ENCODE peak calls at places on chromosomes 3 and 15, in ten cellular contexts. Z is mesothelial cell of epicardium, V is left ventricle myocardium inferior, E is OCI-LY7, M is fibroblast of mammary gland, T is RWPE1, S is astrocyte of the spinal cord, F is GM12878, N is cardiac fibroblast, W is tibial nerve. I is an unnamed sample.

GRCh38 chr3:8110966-8111798 is 390.4 kb upstream of the LMCD1 start:
- DNase-seq in Z (no peak), V (no peak), E (peak), M (peak), T (peak), S (peak), F (peak), N (peak), W (peak), I (peak)

GRCh38 chr3:26622634-26623408 is at the start of gene LRRC3B:
- DNase-seq in Z (no peak), V (no peak), E (no peak), M (no peak), T (no peak), S (no peak), F (no peak), N (no peak), W (no peak), I (no peak)

GRCh38 chr3:69419276-69419675 is 33.4 kb upstream of the FRMD4B start:
- DNase-seq in Z (no peak), V (no peak), E (no peak), M (peak), T (no peak), S (no peak), F (no peak), N (no peak), W (no peak), I (no peak)

GRCh38 chr3:186937017-186937875 is 6.9 kb downstream of the ST6GAL1 start:
- DNase-seq in Z (no peak), V (no peak), E (no peak), M (no peak), T (no peak), S (no peak), F (no peak), N (no peak), W (no peak), I (no peak)

GRCh38 chr3:59418836-59419235 is 369.0 kb upstream of the CFAP20DC start:
- DNase-seq in Z (no peak), V (no peak), E (no peak), M (no peak), T (no peak), S (peak), F (no peak), N (no peak), W (no peak), I (no peak)

GRCh38 chr15:67501836-67502461 is 19.0 kb upstream of the C15orf61 start:
- DNase-seq in Z (no peak), V (no peak), E (no peak), M (no peak), T (no peak), S (no peak), F (no peak), N (no peak), W (no peak), I (no peak)

GRCh38 chr15:90818251-90819210 is 49.9 kb upstream of the FURIN start:
- DNase-seq in Z (no peak), V (peak), E (peak), M (no peak), T (no peak), S (no peak), F (no peak), N (no peak), W (no peak), I (no peak)

GRCh38 chr3:196192036-196193001 is 18.9 kb downstream of the ZDHHC19 start:
- DNase-seq in Z (no peak), V (peak), E (peak), M (no peak), T (no peak), S (no peak), F (peak), N (no peak), W (no peak), I (no peak)

GRCh38 chr15:88238618-88239430 is 17.7 kb downstream of the NTRK3 start:
- DNase-seq in Z (no peak), V (no peak), E (no peak), M (peak), T (no peak), S (no peak), F (no peak), N (peak), W (no peak), I (no peak)

GRCh38 chr3:46484911-46485696 is 12.7 kb upstream of the RTP3 start:
- DNase-seq in Z (no peak), V (no peak), E (no peak), M (no peak), T (no peak), S (no peak), F (no peak), N (no peak), W (no peak), I (no peak)

GRCh38 chr3:159637895-159638542 is 350.6 kb upstream of the IL12A start:
- DNase-seq in Z (no peak), V (no peak), E (no peak), M (peak), T (peak), S (peak), F (no peak), N (no peak), W (no peak), I (no peak)

GRCh38 chr3:176906046-176906905 is 291.0 kb downstream of the TBL1XR1 start:
- DNase-seq in Z (no peak), V (no peak), E (no peak), M (peak), T (no peak), S (peak), F (no peak), N (peak), W (no peak), I (no peak)

GRCh38 chr3:140904521-140904920 is 37.1 kb upstream of the SLC25A36 start:
- DNase-seq in Z (no peak), V (peak), E (no peak), M (no peak), T (no peak), S (no peak), F (no peak), N (no peak), W (no peak), I (no peak)

GRCh38 chr15:93028111-93028631 is 60.8 kb downstream of the RGMA start:
- DNase-seq in Z (no peak), V (no peak), E (no peak), M (peak), T (no peak), S (no peak), F (no peak), N (peak), W (no peak), I (no peak)

GRCh38 chr3:24339266-24339825 is 155.3 kb downstream of the THRB start:
- DNase-seq in Z (no peak), V (no peak), E (no peak), M (peak), T (no peak), S (peak), F (no peak), N (no peak), W (no peak), I (no peak)

GRCh38 chr3:99929409-99930139 is 111.9 kb downstream of the CMSS1 start:
- DNase-seq in Z (no peak), V (peak), E (no peak), M (peak), T (peak), S (peak), F (no peak), N (peak), W (peak), I (no peak)

GRCh38 chr15:62672268-62672667 is 370.3 kb upstream of the TPM1 start:
- DNase-seq in Z (no peak), V (no peak), E (no peak), M (peak), T (no peak), S (no peak), F (no peak), N (peak), W (no peak), I (no peak)

GRCh38 chr3:69439683-69440270 is 53.9 kb upstream of the FRMD4B start:
- DNase-seq in Z (no peak), V (no peak), E (peak), M (peak), T (no peak), S (peak), F (peak), N (peak), W (no peak), I (no peak)

GRCh38 chr15:84748274-84749110 is at the start of gene ZNF592:
- DNase-seq in Z (peak), V (peak), E (peak), M (peak), T (peak), S (peak), F (no peak), N (peak), W (peak), I (peak)

GRCh38 chr3:129063091-129063640 is 2.6 kb downstream of the GP9 start:
- DNase-seq in Z (no peak), V (no peak), E (no peak), M (no peak), T (no peak), S (no peak), F (no peak), N (no peak), W (no peak), I (no peak)

GRCh38 chr3:135851201-135852061 is 114.1 kb upstream of the PPP2R3A start:
- DNase-seq in Z (no peak), V (no peak), E (no peak), M (peak), T (no peak), S (no peak), F (no peak), N (no peak), W (no peak), I (no peak)

GRCh38 chr15:58962136-58962535 is 25.3 kb upstream of the RNF111 start:
- DNase-seq in Z (no peak), V (no peak), E (no peak), M (no peak), T (no peak), S (no peak), F (no peak), N (no peak), W (no peak), I (no peak)
- TF ChIP-seq CTCF in Z (no peak), V (no peak), E (no peak), M (no peak), T (no peak), S (no peak), F (no peak), N (no peak), W (no peak), I (no peak)

GRCh38 chr15:49675051-49675450 is 54.2 kb downstream of the DTWD1 start:
- DNase-seq in Z (no peak), V (no peak), E (no peak), M (peak), T (peak), S (peak), F (no peak), N (peak), W (no peak), I (no peak)
- TF ChIP-seq CTCF in Z (no peak), V (no peak), E (no peak), M (peak), T (no peak), S (peak), F (no peak), N (peak), W (no peak), I (no peak)

GRCh38 chr15:70100495-70101331 is 3.0 kb upstream of the TLE3 start:
- DNase-seq in Z (peak), V (peak), E (peak), M (peak), T (no peak), S (peak), F (no peak), N (peak), W (no peak), I (no peak)
- TF ChIP-seq CTCF in Z (peak), V (peak), E (peak), M (peak), T (peak), S (peak), F (peak), N (peak), W (peak), I (peak)

DNA sequence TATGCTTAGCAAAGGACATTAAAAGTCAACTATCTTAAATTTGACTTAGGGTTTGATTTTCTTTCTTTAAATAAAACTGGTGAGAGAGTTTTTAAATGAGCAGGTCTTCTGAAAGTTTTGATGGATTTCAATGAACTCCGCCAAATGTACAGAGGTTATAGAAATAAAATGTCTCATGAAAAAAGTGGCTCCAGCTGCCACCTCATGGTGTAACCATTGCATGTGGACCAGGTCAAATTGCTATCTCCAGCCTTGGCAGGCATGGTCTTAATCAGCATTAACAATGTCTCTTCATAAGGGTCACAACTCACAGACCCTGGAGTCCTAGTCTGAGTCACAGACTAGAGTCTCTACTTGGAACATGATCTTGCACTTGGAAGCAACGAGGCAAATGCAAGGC is 182.3 kb downstream of the ADAMTS17 start:
- DNase-seq in Z (no peak), V (no peak), E (no peak), M (no peak), T (no peak), S (no peak), F (no peak), N (peak), W (no peak), I (no peak)
- TF ChIP-seq CTCF in Z (no peak), V (peak), E (no peak), M (no peak), T (no peak), S (no peak), F (no peak), N (no peak), W (no peak), I (no peak)

GRCh38 chr3:124034016-124034808 is 42.3 kb upstream of the ROPN1 start:
- DNase-seq in Z (peak), V (peak), E (no peak), M (peak), T (no peak), S (peak), F (no peak), N (no peak), W (no peak), I (no peak)
- TF ChIP-seq CTCF in Z (no peak), V (no peak), E (no peak), M (no peak), T (no peak), S (no peak), F (no peak), N (no peak), W (no peak), I (no peak)

DNA sequence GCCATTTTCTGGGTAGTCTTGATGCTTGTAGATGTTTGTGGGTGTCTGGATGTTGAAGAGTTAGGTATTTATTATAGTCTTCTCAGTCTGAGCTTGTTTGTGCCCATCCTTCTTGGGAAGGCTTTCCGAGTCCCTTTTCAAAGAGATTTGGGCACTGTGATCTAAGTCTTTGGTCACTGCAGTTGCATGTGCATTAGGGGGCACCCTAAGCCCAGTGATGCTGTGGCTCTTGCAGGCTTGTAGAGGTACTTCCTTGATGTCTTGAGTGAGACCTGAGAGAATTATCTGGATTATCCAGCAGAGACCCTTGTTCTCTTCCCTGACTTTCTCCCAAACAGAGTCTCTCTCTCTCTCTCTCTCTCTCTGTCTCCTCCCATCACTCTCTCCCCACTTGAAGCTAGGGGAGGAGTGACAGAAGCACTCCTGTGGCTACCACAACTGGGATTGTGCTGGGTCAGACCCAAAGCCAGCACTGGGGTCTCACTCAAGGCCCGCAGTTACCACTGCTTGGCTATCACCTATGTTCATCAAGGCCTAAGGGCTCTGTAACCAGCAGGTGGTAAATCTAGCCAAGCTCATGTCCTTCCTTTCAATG is 68.5 kb downstream of the TMCO5A start:
- DNase-seq in Z (no peak), V (peak), E (peak), M (peak), T (peak), S (peak), F (peak), N (peak), W (no peak), I (no peak)
- TF ChIP-seq CTCF in Z (no peak), V (peak), E (peak), M (peak), T (peak), S (peak), F (peak), N (peak), W (peak), I (peak)

GRCh38 chr3:50122661-50123391 is 32.3 kb upstream of the SEMA3F start:
- DNase-seq in Z (no peak), V (peak), E (no peak), M (no peak), T (no peak), S (no peak), F (no peak), N (no peak), W (no peak), I (no peak)

GRCh38 chr3:50121416-50122032 is 32.8 kb downstream of the RBM5 start:
- DNase-seq in Z (peak), V (peak), E (peak), M (peak), T (peak), S (peak), F (peak), N (peak), W (peak), I (no peak)

GRCh38 chr3:50120364-50121095 is 31.8 kb downstream of the RBM5 start:
- DNase-seq in Z (no peak), V (no peak), E (no peak), M (no peak), T (no peak), S (no peak), F (no peak), N (no peak), W (no peak), I (no peak)

GRCh38 chr3:50123394-50124361 is 31.4 kb upstream of the SEMA3F start:
- DNase-seq in Z (no peak), V (no peak), E (no peak), M (no peak), T (no peak), S (no peak), F (no peak), N (no peak), W (no peak), I (no peak)

DNA sequence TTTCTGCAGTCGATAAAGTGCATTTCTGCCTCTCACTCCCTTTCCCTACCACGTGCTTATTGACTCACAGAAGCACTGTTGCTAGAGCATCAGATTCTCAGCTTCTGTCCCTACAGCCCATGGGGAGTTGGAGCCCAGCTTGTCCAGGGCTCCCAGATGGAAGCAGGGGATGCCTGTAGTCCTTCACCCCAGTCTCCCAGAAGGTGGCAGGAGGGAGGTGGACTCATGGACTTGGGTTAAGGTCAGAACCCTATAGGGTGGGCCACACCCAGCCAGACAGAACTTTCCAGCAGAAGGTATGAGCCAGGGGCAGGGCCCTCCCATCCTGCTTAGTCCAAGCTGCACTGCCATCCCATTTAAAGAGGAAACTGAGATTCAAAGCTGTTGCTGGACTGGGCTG is 33.1 kb upstream of the SEMA3F start:
- DNase-seq in Z (no peak), V (no peak), E (no peak), M (peak), T (no peak), S (no peak), F (no peak), N (no peak), W (no peak), I (no peak)
- TF ChIP-seq CTCF in Z (no peak), V (no peak), E (no peak), M (no peak), T (no peak), S (no peak), F (no peak), N (peak), W (no peak), I (no peak)

GRCh38 chr15:43104426-43104825 is 1.4 kb downstream of the UBR1 start:
- DNase-seq in Z (no peak), V (no peak), E (no peak), M (peak), T (peak), S (no peak), F (no peak), N (no peak), W (no peak), I (no peak)
- TF ChIP-seq CTCF in Z (no peak), V (no peak), E (no peak), M (no peak), T (no peak), S (no peak), F (no peak), N (no peak), W (no peak), I (no peak)

GRCh38 chr15:80367094-80367493 is 37.1 kb upstream of the ARNT2 start:
- DNase-seq in Z (no peak), V (no peak), E (peak), M (peak), T (no peak), S (no peak), F (no peak), N (peak), W (no peak), I (no peak)
- TF ChIP-seq CTCF in Z (no peak), V (peak), E (peak), M (peak), T (no peak), S (no peak), F (peak), N (peak), W (no peak), I (no peak)

DNA sequence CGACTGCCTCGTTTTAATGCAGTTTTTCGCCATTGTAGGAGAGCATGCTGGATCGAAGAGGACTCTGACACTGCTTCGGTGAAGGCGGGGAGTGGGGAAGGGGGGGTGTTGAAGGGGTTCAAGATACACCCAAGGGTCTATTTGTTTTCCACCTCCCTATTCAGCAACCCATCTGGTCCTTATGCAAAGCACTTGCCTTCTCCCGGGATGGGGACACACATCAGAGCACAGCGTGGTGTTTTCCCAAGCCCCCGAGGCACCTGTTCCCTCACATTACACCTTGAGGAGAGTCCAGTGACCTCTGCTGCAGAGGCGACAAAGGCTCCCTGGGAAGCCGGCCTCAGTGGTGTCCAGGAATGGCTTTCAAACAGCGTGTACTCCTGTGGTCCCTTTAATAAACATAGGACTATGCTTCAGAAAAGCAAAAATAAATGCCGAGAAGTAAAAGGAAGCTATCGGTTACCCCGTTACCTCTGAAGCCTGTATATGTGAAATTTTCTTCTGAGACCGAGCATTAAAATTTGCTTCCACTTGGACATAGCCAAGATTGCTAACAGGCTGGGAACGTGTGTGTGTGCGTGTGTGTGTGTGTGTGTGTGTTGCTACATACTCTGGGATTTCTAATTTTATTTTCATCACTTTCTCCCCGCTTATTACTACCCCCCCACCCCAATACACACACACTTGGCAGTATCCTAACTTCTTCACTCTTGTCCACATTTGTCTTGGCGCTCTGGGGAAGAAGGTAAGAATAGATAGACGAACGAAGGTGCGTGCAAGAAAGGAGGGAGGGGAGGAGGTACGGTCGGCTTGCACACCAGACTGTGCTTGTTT is 53.2 kb downstream of the CCDC54 start:
- DNase-seq in Z (no peak), V (no peak), E (no peak), M (peak), T (no peak), S (peak), F (no peak), N (peak), W (no peak), I (no peak)
- TF ChIP-seq CTCF in Z (peak), V (peak), E (peak), M (no peak), T (peak), S (no peak), F (no peak), N (no peak), W (no peak), I (no peak)